ENCODE peak calls at places on chromosomes 16 and 17, in ten cellular contexts. B is upper lobe of right lung; P is GM23338; W is lung; Q is H9; Y is effector memory CD4-positive, alpha-beta T cell; D is CD4-positive, alpha-beta T cell; H is PC-9; I is GM23248; O is sigmoid colon. S is an unnamed sample.

GRCh38 chr17:82029391-82029790 is 2.1 kb upstream of the RAC3 start:
- DNase-seq in H (no peak), P (no peak), B (no peak), O (no peak), Y (no peak), D (no peak), Q (no peak), I (no peak), W (no peak), S (no peak)

GRCh38 chr16:7268182-7268581 is 64.5 kb upstream of the RBFOX1 start:
- DNase-seq in Y (no peak), W (no peak), O (no peak), H (no peak), P (peak; percentile 62), Q (peak; percentile 69), B (no peak), I (peak; percentile 24), D (no peak), S (no peak)

GRCh38 chr17:37384560-37385160 is 8.9 kb downstream of the C17orf78 start:
- DNase-seq in I (no peak), W (no peak), H (no peak), Y (no peak), O (no peak), Q (no peak), P (no peak), B (no peak), D (no peak), S (no peak)

GRCh38 chr17:61574542-61575351 is 16.3 kb downstream of the NACA2 start:
- DNase-seq in H (peak; percentile 43), D (no peak), P (peak; percentile 65), B (no peak), Q (peak; percentile 53), I (peak; percentile 66), Y (no peak), O (no peak), W (no peak), S (no peak)

GRCh38 chr17:79116575-79117368 is 42.1 kb downstream of the ENGASE start:
- DNase-seq in W (no peak), H (no peak), I (no peak), Q (no peak), B (no peak), O (no peak), D (no peak), P (no peak), Y (no peak), S (no peak)

GRCh38 chr16:8972843-8973586 is 9.3 kb upstream of the USP7 start:
- DNase-seq in P (no peak), I (peak; percentile 67), B (no peak), Y (no peak), W (no peak), D (no peak), H (no peak), Q (no peak), O (no peak), S (no peak)

GRCh38 chr17:81076097-81076754 is 41.3 kb downstream of the BAIAP2 start:
- DNase-seq in P (no peak), D (no peak), I (no peak), Q (no peak), W (no peak), O (no peak), H (no peak), Y (no peak), B (no peak), S (no peak)

GRCh38 chr16:89505204-89506112 is 2.7 kb upstream of the SPG7 start:
- DNase-seq in B (peak; percentile 89), I (peak; percentile 74), P (no peak), Q (no peak), O (peak; percentile 91), H (peak; percentile 93), Y (peak; percentile 82), W (peak; percentile 96), D (peak; percentile 72), S (peak; percentile 55)

GRCh38 chr16:70594569-70594968 is 51.8 kb upstream of the IL34 start:
- DNase-seq in B (peak; percentile 76), Q (no peak), H (peak; percentile 75), Y (no peak), O (no peak), P (no peak), I (no peak), D (no peak), W (peak; percentile 89), S (no peak)

GRCh38 chr16:4682616-4683254 is 10.6 kb upstream of the NUDT16L1 start:
- DNase-seq in B (peak; percentile 88), H (peak; percentile 71), Y (no peak), I (peak; percentile 30), O (peak; percentile 77), P (peak; percentile 90), Q (peak; percentile 87), W (peak; percentile 74), D (no peak), S (no peak)

GRCh38 chr16:65745-66144 is 6.7 kb downstream of the RHBDF1 start:
- DNase-seq in W (peak; percentile 84), H (peak; percentile 52), O (peak; percentile 90), B (peak; percentile 92), Y (peak; percentile 64), D (peak; percentile 81), I (peak; percentile 88), Q (peak; percentile 87), P (peak; percentile 92), S (no peak)

GRCh38 chr16:27598921-27599565 is 49.1 kb downstream of the KATNIP start:
- DNase-seq in Q (no peak), B (no peak), O (no peak), P (no peak), D (no peak), I (no peak), H (no peak), Y (no peak), W (no peak), S (no peak)
- H3K27ac ChIP-seq in Q (no peak overlapping the region), B (no peak overlapping the region), O (no peak overlapping the region), P (no peak overlapping the region), D (no peak overlapping the region), I (no peak overlapping the region), H (no peak overlapping the region), Y (no peak overlapping the region), W (no peak overlapping the region), S (no peak overlapping the region)

DNA sequence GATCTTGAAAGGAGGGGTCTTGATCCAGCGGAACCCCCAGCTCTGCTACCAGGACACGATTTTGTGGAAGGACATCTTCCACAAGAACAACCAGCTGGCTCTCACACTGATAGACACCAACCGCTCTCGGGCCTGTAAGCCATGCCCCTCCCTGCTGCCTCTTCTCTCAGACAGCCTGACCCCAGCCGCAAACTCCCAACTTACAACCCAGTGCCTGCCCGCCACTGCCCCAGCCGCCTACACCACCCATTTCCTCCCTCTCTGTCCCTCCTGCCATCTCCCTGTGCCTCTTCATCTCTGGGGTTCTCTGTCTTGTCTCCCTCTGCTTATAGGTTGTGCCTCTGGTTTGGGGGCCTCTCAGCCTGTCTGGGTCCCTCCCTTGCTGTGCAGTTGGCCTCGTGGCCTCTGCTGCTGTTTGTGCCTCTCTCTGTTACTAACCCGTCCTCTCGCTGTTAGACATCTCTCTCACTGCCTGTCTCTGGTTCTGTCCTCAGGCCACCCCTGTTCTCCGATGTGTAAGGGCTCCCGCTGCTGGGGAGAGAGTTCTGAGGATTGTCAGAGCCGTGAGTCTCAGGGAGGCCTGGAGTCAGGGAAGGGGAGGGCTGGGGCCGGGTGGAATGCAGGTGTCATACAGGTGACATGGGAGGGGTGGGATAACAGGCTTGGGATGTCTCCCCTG is 9.6 kb downstream of the ERBB2 start:
- DNase-seq in H (no peak), D (no peak), W (no peak), B (no peak), I (no peak), O (no peak), P (no peak), Q (no peak), Y (no peak), S (no peak)
- H3K27ac ChIP-seq in H (no peak overlapping the region), D (no peak overlapping the region), W (no peak overlapping the region), B (no peak overlapping the region), I (no peak overlapping the region), O (no peak overlapping the region), P (no peak overlapping the region), Q (no peak overlapping the region), Y (no peak overlapping the region), S (no peak overlapping the region)

GRCh38 chr17:56424543-56425044 is 168.9 kb upstream of the NOG start:
- DNase-seq in B (no peak), W (no peak), H (no peak), D (no peak), O (no peak), Q (no peak), I (no peak), Y (no peak), P (no peak), S (no peak)
- H3K27ac ChIP-seq in B (no peak overlapping the region), W (no peak overlapping the region), H (no peak overlapping the region), D (no peak overlapping the region), O (no peak overlapping the region), Q (no peak overlapping the region), I (no peak overlapping the region), Y (no peak overlapping the region), P (no peak overlapping the region), S (no peak overlapping the region)

GRCh38 chr16:50553182-50553710 is 5.0 kb downstream of the NKD1 start:
- DNase-seq in H (no peak), O (no peak), I (no peak), D (no peak), Y (no peak), Q (no peak), W (no peak), B (no peak), P (no peak), S (no peak)
- H3K27ac ChIP-seq in H (no peak overlapping the region), O (no peak overlapping the region), I (no peak overlapping the region), D (no peak overlapping the region), Y (no peak overlapping the region), Q (no peak overlapping the region), W (no peak overlapping the region), B (no peak overlapping the region), P (no peak overlapping the region), S (no peak overlapping the region)

DNA sequence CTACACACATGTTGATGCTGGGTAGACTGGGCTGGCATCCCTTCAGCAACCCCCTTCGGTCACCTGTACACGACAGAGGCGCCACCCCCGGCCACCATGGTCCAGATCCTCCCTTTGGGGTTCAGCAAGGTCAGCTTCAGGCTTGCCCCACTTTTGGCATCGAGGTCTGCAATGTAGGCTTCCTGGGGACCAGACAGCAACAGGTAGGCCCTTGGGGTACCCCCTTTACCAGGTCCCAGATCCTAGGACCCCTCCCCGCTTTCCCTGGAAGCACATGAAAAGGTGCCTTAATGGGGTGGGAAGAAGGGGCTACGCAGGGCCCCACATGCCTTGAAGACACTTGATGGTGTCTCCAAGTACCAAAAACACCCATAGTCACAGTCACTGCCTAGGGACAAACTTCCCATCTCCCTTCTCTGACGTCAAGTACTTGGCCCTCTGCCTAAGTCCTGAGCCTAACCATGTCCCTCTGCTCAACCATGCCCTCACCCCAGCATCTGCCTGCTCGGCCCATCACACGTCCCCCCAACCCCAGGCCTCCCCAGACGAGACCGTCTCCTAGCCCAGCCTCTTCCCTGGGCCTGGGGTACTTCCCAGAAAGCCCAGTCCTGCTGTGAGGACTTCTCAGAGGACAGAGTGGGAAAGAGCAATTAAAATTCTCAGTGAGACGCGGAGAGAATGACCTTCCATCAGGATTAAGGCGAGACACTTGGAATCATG is 12.1 kb downstream of the ACLY start:
- DNase-seq in P (no peak), D (no peak), B (no peak), O (no peak), Q (no peak), H (no peak), Y (no peak), I (no peak), W (no peak), S (no peak)
- H3K27ac ChIP-seq in P (no peak overlapping the region), D (no peak overlapping the region), B (no peak overlapping the region), O (no peak overlapping the region), Q (no peak overlapping the region), H (no peak overlapping the region), Y (no peak overlapping the region), I (peak overlapping the region; percentile 59), W (no peak overlapping the region), S (no peak overlapping the region)

S was measured in epithelial cell of prostate.